ENCODE peak calls at places on chromosomes 11 and 22, in seven cellular contexts. X is H1, B is IMR-90, M is mesenchymal stem cell, P is neuronal stem cell, I is mesendoderm, D is trophoblast cell. F is an unnamed sample.

GRCh38 chr22:44192098-44192810 is 11.5 kb downstream of the PARVG start:
- DNase-seq in X (peak), B (no peak), M (no peak), P (no peak), I (peak), D (no peak), F (peak)

GRCh38 chr11:17986007-17986710 is 26.7 kb downstream of the SERGEF start:
- DNase-seq in X (no peak), B (peak), M (no peak), P (no peak), I (no peak), D (no peak), F (no peak)

GRCh38 chr22:26906464-26906863 is 249.1 kb downstream of the MIAT start:
- DNase-seq in X (no peak), B (no peak), M (no peak), P (no peak), I (no peak), D (no peak), F (no peak)

GRCh38 chr22:23365524-23365923 is 185.2 kb downstream of the BCR start:
- DNase-seq in X (no peak), B (no peak), M (no peak), P (no peak), I (no peak), D (no peak), F (no peak)

GRCh38 chr11:111586305-111586915 is 15.8 kb upstream of the SIK2 start:
- DNase-seq in X (no peak), B (peak), M (peak), P (no peak), I (peak), D (peak), F (no peak)

GRCh38 chr11:82998697-82999096 is 73.0 kb downstream of the RAB30 start:
- DNase-seq in X (no peak), B (no peak), M (no peak), P (no peak), I (peak), D (peak), F (no peak)

GRCh38 chr11:1285876-1286275 is 23.6 kb downstream of the TOLLIP start:
- DNase-seq in X (no peak), B (no peak), M (no peak), P (no peak), I (no peak), D (no peak), F (no peak)

GRCh38 chr11:113563766-113564165 is 88.6 kb upstream of the DRD2 start:
- DNase-seq in X (no peak), B (no peak), M (no peak), P (no peak), I (no peak), D (no peak), F (no peak)

GRCh38 chr22:20946080-20946986 is 20.7 kb upstream of the AIFM3 start:
- DNase-seq in X (no peak), B (peak), M (peak), P (no peak), I (no peak), D (no peak), F (no peak)

GRCh38 chr22:26398741-26399153 is 30.3 kb upstream of the ASPHD2 start:
- DNase-seq in X (peak), B (peak), M (peak), P (peak), I (peak), D (peak), F (peak)

GRCh38 chr11:134725211-134725610 is 313.2 kb upstream of the B3GAT1 start:
- DNase-seq in X (no peak), B (no peak), M (no peak), P (no peak), I (no peak), D (no peak), F (no peak)

GRCh38 chr22:30267382-30268302 is 991 bp upstream of the OSM start:
- DNase-seq in X (no peak), B (no peak), M (no peak), P (no peak), I (no peak), D (no peak), F (no peak)

GRCh38 chr11:116611998-116612620 is 160.7 kb downstream of the BUD13 start:
- DNase-seq in X (no peak), B (no peak), M (no peak), P (no peak), I (no peak), D (no peak), F (no peak)

GRCh38 chr11:77619576-77620198 is 17.9 kb downstream of the CLNS1A start:
- DNase-seq in X (no peak), B (peak), M (peak), P (peak), I (peak), D (peak), F (no peak)

GRCh38 chr11:73152861-73153483 is 10.9 kb upstream of the FCHSD2 start:
- DNase-seq in X (no peak), B (no peak), M (no peak), P (no peak), I (no peak), D (no peak), F (peak)

GRCh38 chr11:120519474-120519873 is 7.9 kb downstream of the GRIK4 start:
- DNase-seq in X (no peak), B (no peak), M (no peak), P (no peak), I (no peak), D (no peak), F (no peak)

GRCh38 chr11:64718780-64719124 is 4.2 kb downstream of the NRXN2 start:
- DNase-seq in X (no peak), B (no peak), M (no peak), P (no peak), I (no peak), D (no peak), F (no peak)

GRCh38 chr11:59770869-59771268 is 15.7 kb downstream of the STX3 start:
- DNase-seq in X (no peak), B (no peak), M (no peak), P (no peak), I (no peak), D (no peak), F (no peak)

GRCh38 chr11:91396243-91397133 is 828.1 kb upstream of the FAT3 start:
- DNase-seq in X (no peak), B (peak), M (peak), P (no peak), I (no peak), D (peak), F (no peak)

GRCh38 chr11:48051217-48051848 is 71.0 kb downstream of the PTPRJ start:
- DNase-seq in X (no peak), B (peak), M (peak), P (no peak), I (no peak), D (no peak), F (no peak)

GRCh38 chr11:22875869-22876473 is 15.7 kb upstream of the CCDC179 start:
- DNase-seq in X (peak), B (peak), M (peak), P (peak), I (peak), D (peak), F (peak)

GRCh38 chr11:76724162-76724768 is 53.7 kb upstream of the LRRC32 start:
- DNase-seq in X (peak), B (no peak), M (peak), P (peak), I (no peak), D (no peak), F (no peak)

GRCh38 chr11:96384156-96384555 is 5.6 kb downstream of the CCDC82 start:
- DNase-seq in X (no peak), B (no peak), M (no peak), P (no peak), I (no peak), D (no peak), F (no peak)

GRCh38 chr11:59172345-59173079 is 580 bp downstream of the DTX4 start:
- DNase-seq in X (peak), B (no peak), M (no peak), P (no peak), I (peak), D (peak), F (peak)

GRCh38 chr11:87432006-87432405 is 394.3 kb downstream of the TMEM135 start:
- DNase-seq in X (no peak), B (peak), M (peak), P (no peak), I (no peak), D (no peak), F (no peak)

GRCh38 chr11:94938399-94939055 is 34.8 kb downstream of the CWC15 start:
- DNase-seq in X (no peak), B (peak), M (peak), P (no peak), I (no peak), D (no peak), F (no peak)

GRCh38 chr22:17264321-17265052 is 45.3 kb upstream of the ADA2 start:
- DNase-seq in X (peak), B (peak), M (peak), P (no peak), I (peak), D (no peak), F (peak)

GRCh38 chr11:11605821-11606450 is 15.9 kb downstream of the GALNT18 start:
- DNase-seq in X (no peak), B (no peak), M (no peak), P (no peak), I (no peak), D (peak), F (no peak)

GRCh38 chr11:117819096-117820040 is 5.2 kb downstream of the FXYD2 start:
- DNase-seq in X (peak), B (peak), M (peak), P (peak), I (peak), D (peak), F (peak)

GRCh38 chr11:15665368-15665871 is 550.7 kb downstream of the INSC start:
- DNase-seq in X (peak), B (peak), M (peak), P (no peak), I (no peak), D (peak), F (no peak)

GRCh38 chr11:126914166-126914565 is 86.4 kb downstream of the KIRREL3 start:
- DNase-seq in X (no peak), B (peak), M (peak), P (no peak), I (no peak), D (peak), F (no peak)

GRCh38 chr11:16945671-16946469 is 68.3 kb downstream of the PLEKHA7 start:
- DNase-seq in X (peak), B (peak), M (peak), P (peak), I (peak), D (peak), F (peak)

GRCh38 chr11:8138526-8138925 is 30.3 kb downstream of the RIC3 start:
- DNase-seq in X (no peak), B (no peak), M (no peak), P (no peak), I (no peak), D (no peak), F (no peak)

GRCh38 chr11:2534957-2535672 is 90.3 kb downstream of the KCNQ1 start:
- DNase-seq in X (no peak), B (no peak), M (no peak), P (no peak), I (no peak), D (peak), F (no peak)

GRCh38 chr22:19855504-19856409 is 1.1 kb upstream of the GNB1L start:
- DNase-seq in X (no peak), B (peak), M (peak), P (no peak), I (peak), D (no peak), F (peak)

GRCh38 chr11:111452146-111452545 is 60.0 kb downstream of the BTG4 start:
- DNase-seq in X (peak), B (peak), M (no peak), P (no peak), I (no peak), D (no peak), F (no peak)

DNA sequence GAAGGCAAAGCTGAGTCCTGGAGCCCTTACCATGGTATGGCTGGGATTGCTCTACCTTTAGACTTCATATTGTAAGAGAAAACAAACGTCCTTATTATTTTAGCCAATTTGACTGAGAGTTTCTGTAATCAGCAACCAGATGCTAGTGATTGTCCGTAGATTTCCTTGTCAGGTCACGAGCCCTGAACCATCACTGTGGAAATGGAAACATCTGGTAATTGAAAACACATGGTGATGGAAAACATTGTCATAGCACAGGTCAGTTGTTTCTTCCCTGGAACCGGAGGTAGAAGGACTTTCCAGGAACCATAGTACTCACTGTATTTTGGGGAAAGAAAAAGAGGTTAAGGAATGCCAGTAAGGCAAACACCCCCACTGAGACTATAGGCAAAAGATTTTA is 40.5 kb upstream of the DEUP1 start:
- DNase-seq in X (no peak), B (no peak), M (no peak), P (no peak), I (no peak), D (no peak), F (no peak)
- H3K23ac ChIP-seq in X (no peak), B (no peak), M (no peak), P (no peak), I (no peak), D (no peak), F (no peak)

GRCh38 chr11:69775163-69775755 is at the start of gene FGF4:
- DNase-seq in X (peak), B (no peak), M (no peak), P (no peak), I (peak), D (no peak), F (peak)

GRCh38 chr11:69771466-69771865 is 3.7 kb downstream of the FGF4 start:
- DNase-seq in X (no peak), B (no peak), M (no peak), P (no peak), I (no peak), D (no peak), F (no peak)

GRCh38 chr11:69774354-69775162 is 583 bp downstream of the FGF4 start:
- DNase-seq in X (peak), B (no peak), M (no peak), P (no peak), I (no peak), D (no peak), F (no peak)

GRCh38 chr11:69772646-69773045 is 2.5 kb downstream of the FGF4 start:
- DNase-seq in X (no peak), B (no peak), M (no peak), P (no peak), I (no peak), D (no peak), F (no peak)

GRCh38 chr11:69773626-69774353 is 1.4 kb downstream of the FGF4 start:
- DNase-seq in X (peak), B (no peak), M (no peak), P (no peak), I (no peak), D (no peak), F (no peak)
- H3K23ac ChIP-seq in X (no peak), B (no peak), M (no peak), P (peak), I (no peak), D (no peak), F (no peak)

GRCh38 chr11:93840981-93841380 is 9.4 kb downstream of the VSTM5 start:
- DNase-seq in X (no peak), B (no peak), M (no peak), P (no peak), I (no peak), D (no peak), F (peak)
- H3K23ac ChIP-seq in X (no peak), B (no peak), M (no peak), P (no peak), I (no peak), D (no peak), F (no peak)

GRCh38 chr11:29100967-29101366 is 915.9 kb downstream of the KCNA4 start:
- DNase-seq in X (no peak), B (no peak), M (no peak), P (no peak), I (no peak), D (no peak), F (no peak)
- H3K23ac ChIP-seq in X (no peak), B (no peak), M (no peak), P (no peak), I (no peak), D (no peak), F (no peak)

GRCh38 chr11:24457985-24458384 is 38.9 kb upstream of the LUZP2 start:
- DNase-seq in X (no peak), B (no peak), M (no peak), P (no peak), I (peak), D (no peak), F (no peak)

DNA sequence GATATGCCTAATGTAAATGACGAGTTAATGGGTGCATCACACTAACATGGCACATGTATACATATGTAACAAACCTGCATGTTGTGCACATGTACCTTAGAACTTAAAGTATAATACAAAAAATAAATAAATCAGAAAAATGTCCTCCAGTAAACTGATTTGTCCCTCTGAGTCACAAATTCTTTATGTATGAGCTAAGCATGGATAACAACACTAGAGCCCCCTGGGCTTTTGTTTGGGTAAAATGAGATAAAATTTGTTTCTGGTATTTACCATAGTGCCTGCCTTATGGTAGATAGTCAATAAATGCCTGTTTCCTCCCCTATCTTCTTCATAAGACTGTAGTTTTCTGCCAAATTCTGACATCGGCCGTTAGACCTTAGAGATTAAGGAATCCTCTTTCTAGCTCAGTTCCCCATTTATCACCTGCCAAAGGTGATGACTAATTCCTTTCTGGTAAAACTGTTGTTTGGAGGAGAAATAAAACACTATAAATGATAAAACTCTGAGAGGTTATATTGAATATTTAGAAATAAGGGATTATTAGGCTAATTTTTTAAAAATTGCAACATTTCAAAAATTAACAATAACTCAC is 43.6 kb upstream of the LUZP2 start:
- DNase-seq in X (no peak), B (peak), M (no peak), P (no peak), I (peak), D (no peak), F (no peak)
- H3K23ac ChIP-seq in X (no peak), B (no peak), M (no peak), P (no peak), I (no peak), D (no peak), F (no peak)

GRCh38 chr11:46632502-46632901 is 15.1 kb downstream of the ATG13 start:
- DNase-seq in X (no peak), B (no peak), M (no peak), P (no peak), I (no peak), D (no peak), F (no peak)
- H3K23ac ChIP-seq in X (no peak), B (no peak), M (no peak), P (no peak), I (no peak), D (no peak), F (no peak)

GRCh38 chr11:100560606-100561005 is 126.5 kb upstream of the ARHGAP42 start:
- DNase-seq in X (no peak), B (no peak), M (no peak), P (no peak), I (no peak), D (no peak), F (no peak)
- H3K23ac ChIP-seq in X (no peak), B (no peak), M (no peak), P (no peak), I (no peak), D (no peak), F (no peak)